ENCODE peak calls at places on chromosomes 2 and 18, in four cellular contexts. One of them, this sample, is unnamed.

GRCh38 chr2:29189052-29189451 is 73.8 kb downstream of the CLIP4 start:
- DNase-seq in H1: no peak
- DNase-seq in K562: no peak
- DNase-seq in A549: no peak
- DNase-seq in this sample: no peak

GRCh38 chr2:96116424-96116878 is at the start of gene ADRA2B:
- DNase-seq in K562: peak
- DNase-seq in A549: peak
- DNase-seq in H1: peak
- DNase-seq in this sample: peak

GRCh38 chr2:170969030-170969429 is 40.0 kb downstream of the GORASP2 start:
- DNase-seq in H1: no peak
- DNase-seq in A549: no peak
- DNase-seq in K562: no peak
- DNase-seq in this sample: no peak

GRCh38 chr2:37376421-37377186 is 32.2 kb downstream of the QPCT start:
- DNase-seq in H1: no peak
- DNase-seq in K562: no peak
- DNase-seq in A549: no peak
- DNase-seq in this sample: no peak

GRCh38 chr2:236180831-236181453 is 12.8 kb upstream of the GBX2 start:
- DNase-seq in K562: peak
- DNase-seq in A549: peak
- DNase-seq in H1: no peak
- DNase-seq in this sample: peak

GRCh38 chr2:11446733-11447248 is 19.2 kb downstream of the E2F6 start:
- DNase-seq in H1: peak
- DNase-seq in A549: peak
- DNase-seq in K562: peak
- DNase-seq in this sample: peak

GRCh38 chr2:98357856-98358255 is 11.6 kb downstream of the CNGA3 start:
- DNase-seq in H1: no peak
- DNase-seq in K562: no peak
- DNase-seq in A549: no peak
- DNase-seq in this sample: no peak

GRCh38 chr18:74397572-74397971 is 59.5 kb downstream of the DIPK1C start:
- DNase-seq in H1: no peak
- DNase-seq in A549: no peak
- DNase-seq in K562: no peak
- DNase-seq in this sample: no peak

GRCh38 chr18:46246101-46246500 is 141.9 kb downstream of the HAUS1 start:
- DNase-seq in A549: no peak
- DNase-seq in K562: no peak
- DNase-seq in H1: no peak
- DNase-seq in this sample: no peak

GRCh38 chr18:75252136-75252535 is 41.5 kb downstream of the TSHZ1 start:
- DNase-seq in H1: no peak
- DNase-seq in K562: no peak
- DNase-seq in A549: no peak
- DNase-seq in this sample: no peak

GRCh38 chr2:227317834-227318233 is 7.2 kb upstream of the MFF start:
- DNase-seq in A549: no peak
- DNase-seq in H1: no peak
- DNase-seq in K562: no peak
- DNase-seq in this sample: no peak

GRCh38 chr2:224545884-224546644 is 39.1 kb downstream of the CUL3 start:
- DNase-seq in H1: no peak
- DNase-seq in A549: no peak
- DNase-seq in K562: peak
- DNase-seq in this sample: no peak

GRCh38 chr2:62706721-62707516 is 1.4 kb downstream of the EHBP1 start:
- DNase-seq in K562: peak
- DNase-seq in A549: no peak
- DNase-seq in H1: no peak
- DNase-seq in this sample: no peak

GRCh38 chr2:38016177-38016576 is 59.8 kb downstream of the CYP1B1 start:
- DNase-seq in K562: no peak
- DNase-seq in A549: no peak
- DNase-seq in H1: no peak
- DNase-seq in this sample: no peak

GRCh38 chr2:127084611-127085031 is 22.3 kb downstream of the BIN1 start:
- DNase-seq in A549: no peak
- DNase-seq in K562: no peak
- DNase-seq in H1: no peak
- DNase-seq in this sample: no peak

GRCh38 chr2:170707821-170708795 is 7.0 kb upstream of the SP5 start:
- DNase-seq in A549: no peak
- DNase-seq in H1: no peak
- DNase-seq in K562: peak
- DNase-seq in this sample: no peak

GRCh38 chr18:49743296-49743567 is 70.1 kb downstream of the ACAA2 start:
- DNase-seq in K562: no peak
- DNase-seq in A549: no peak
- DNase-seq in H1: no peak
- DNase-seq in this sample: no peak

GRCh38 chr2:189210250-189211075 is 30.9 kb upstream of the COL5A2 start:
- DNase-seq in K562: peak
- DNase-seq in A549: peak
- DNase-seq in H1: no peak
- DNase-seq in this sample: no peak

GRCh38 chr2:46848446-46848845 is 67.2 kb downstream of the MCFD2 start:
- DNase-seq in H1: no peak
- DNase-seq in K562: no peak
- DNase-seq in A549: no peak
- DNase-seq in this sample: no peak

GRCh38 chr2:155310589-155310988 is 612.1 kb downstream of the KCNJ3 start:
- DNase-seq in K562: peak
- DNase-seq in A549: peak
- DNase-seq in H1: no peak
- DNase-seq in this sample: peak

DNA sequence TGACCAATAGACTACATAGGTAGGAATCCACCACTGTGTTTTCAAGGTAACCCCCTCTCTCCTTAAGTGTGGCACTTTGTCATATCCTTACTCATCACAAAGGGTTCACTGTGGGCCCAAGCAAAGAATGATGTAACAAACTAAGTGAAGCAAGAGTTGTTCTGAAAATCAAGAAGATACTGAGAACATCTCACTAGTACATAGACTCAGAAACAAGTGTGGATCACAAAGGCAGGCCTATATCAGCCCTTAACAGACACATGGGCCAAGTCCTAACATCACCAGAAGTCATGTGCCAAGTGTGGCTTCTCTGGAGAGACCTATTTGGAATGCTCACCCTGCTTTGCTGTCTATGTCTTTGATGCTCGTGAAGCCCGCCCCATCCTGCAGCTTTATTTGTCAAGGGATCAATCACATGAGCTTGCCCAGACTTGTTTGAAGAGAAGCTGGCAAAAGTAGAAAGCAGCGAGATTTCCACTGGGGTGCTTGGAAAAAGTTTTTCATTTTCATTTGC is 131.2 kb upstream of the TTC39C start:
- DNase-seq in K562: no peak
- DNase-seq in H1: no peak
- DNase-seq in A549: no peak
- DNase-seq in this sample: no peak
- TF ChIP-seq EP300 in K562: no peak
- TF ChIP-seq EP300 in H1: no peak
- TF ChIP-seq EP300 in A549: no peak
- TF ChIP-seq EP300 in this sample: no peak

GRCh38 chr2:176110975-176111663 is 4.0 kb downstream of the HOXD11 start:
- DNase-seq in K562: peak
- DNase-seq in H1: no peak
- DNase-seq in A549: peak
- DNase-seq in this sample: peak
- TF ChIP-seq USF2 in K562: no peak
- TF ChIP-seq USF2 in H1: no peak
- TF ChIP-seq USF2 in A549: no peak
- TF ChIP-seq USF2 in this sample: no peak

GRCh38 chr2:221874444-221874843 is 302.3 kb upstream of the EPHA4 start:
- DNase-seq in H1: no peak
- DNase-seq in K562: no peak
- DNase-seq in A549: no peak
- DNase-seq in this sample: no peak

DNA sequence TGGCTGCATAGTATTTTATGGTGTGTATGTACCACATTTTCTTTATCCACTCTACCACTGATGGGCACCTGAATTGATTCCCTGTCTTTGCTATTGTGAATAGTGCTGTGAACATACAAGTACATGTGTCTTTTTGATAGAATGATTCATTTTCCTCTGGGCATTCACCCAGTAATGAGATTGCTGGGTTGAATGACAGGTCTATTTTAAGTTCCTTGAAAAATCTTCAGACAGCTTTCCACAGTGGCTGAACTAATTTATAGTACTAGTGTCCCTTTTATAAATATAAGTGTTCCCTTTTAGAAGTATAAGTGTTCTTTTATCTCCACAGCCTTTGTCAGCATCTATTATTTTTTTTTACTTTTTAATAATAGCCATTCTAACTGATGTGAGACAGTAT is 303.9 kb upstream of the EPHA4 start:
- DNase-seq in A549: no peak
- DNase-seq in K562: no peak
- DNase-seq in H1: no peak
- DNase-seq in this sample: no peak
- TF ChIP-seq EP300 in A549: no peak
- TF ChIP-seq EP300 in K562: no peak
- TF ChIP-seq EP300 in H1: no peak
- TF ChIP-seq EP300 in this sample: no peak

GRCh38 chr2:41782306-41783158 is 265.3 kb upstream of the PKDCC start:
- DNase-seq in A549: peak
- DNase-seq in H1: no peak
- DNase-seq in K562: peak
- DNase-seq in this sample: peak
- TF ChIP-seq USF2 in A549: no peak
- TF ChIP-seq USF2 in H1: no peak
- TF ChIP-seq USF2 in K562: no peak
- TF ChIP-seq USF2 in this sample: no peak

GRCh38 chr18:59155140-59155539 is 15.5 kb downstream of the SEC11C start:
- DNase-seq in K562: no peak
- DNase-seq in H1: no peak
- DNase-seq in A549: no peak
- DNase-seq in this sample: no peak
- TF ChIP-seq EP300 in K562: no peak
- TF ChIP-seq EP300 in H1: no peak
- TF ChIP-seq EP300 in A549: no peak
- TF ChIP-seq EP300 in this sample: peak